ENCODE peak calls at places on chromosomes 7 and 10, in nine cellular contexts. One of them, this sample, is unnamed.

GRCh38 chr10:35822316-35822715 is 180.2 kb upstream of the FZD8 start:
- DNase-seq in CD8-positive, alpha-beta T cell: no peak
- DNase-seq in ACHN: no peak
- DNase-seq in anterior cingulate cortex: peak; percentile 29
- DNase-seq in NCI-H1105 treated with DMSO at 0.1 percent for 48 hours: no peak
- DNase-seq in ELF-1: peak; percentile 81
- DNase-seq in NCI-H460: no peak
- DNase-seq in RCC 7860: peak; percentile 52
- DNase-seq in AG08396: peak; percentile 26
- DNase-seq in this sample: peak; percentile 70

GRCh38 chr10:24299587-24300258 is 90.8 kb downstream of the KIAA1217 start:
- DNase-seq in NCI-H460: no peak
- DNase-seq in ACHN: peak; percentile 40
- DNase-seq in RCC 7860: peak; percentile 21
- DNase-seq in NCI-H1105 treated with DMSO at 0.1 percent for 48 hours: no peak
- DNase-seq in anterior cingulate cortex: no peak
- DNase-seq in AG08396: no peak
- DNase-seq in ELF-1: no peak
- DNase-seq in CD8-positive, alpha-beta T cell: no peak
- DNase-seq in this sample: no peak

GRCh38 chr10:53754851-53755250 is 982.3 kb upstream of the MBL2 start:
- DNase-seq in NCI-H460: peak; percentile 3
- DNase-seq in RCC 7860: no peak
- DNase-seq in ELF-1: peak; percentile 2
- DNase-seq in CD8-positive, alpha-beta T cell: no peak
- DNase-seq in AG08396: no peak
- DNase-seq in NCI-H1105 treated with DMSO at 0.1 percent for 48 hours: no peak
- DNase-seq in ACHN: peak; percentile 12
- DNase-seq in anterior cingulate cortex: no peak
- DNase-seq in this sample: no peak

GRCh38 chr10:114698271-114699185 is 40.5 kb upstream of the ABLIM1 start:
- DNase-seq in ELF-1: no peak
- DNase-seq in CD8-positive, alpha-beta T cell: no peak
- DNase-seq in ACHN: peak; percentile 34
- DNase-seq in NCI-H1105 treated with DMSO at 0.1 percent for 48 hours: no peak
- DNase-seq in anterior cingulate cortex: no peak
- DNase-seq in AG08396: no peak
- DNase-seq in RCC 7860: no peak
- DNase-seq in NCI-H460: no peak
- DNase-seq in this sample: no peak

GRCh38 chr7:45573636-45574470 is at the start of gene ADCY1:
- DNase-seq in anterior cingulate cortex: no peak
- DNase-seq in AG08396: peak; percentile 61
- DNase-seq in NCI-H460: peak; percentile 14
- DNase-seq in ACHN: no peak
- DNase-seq in CD8-positive, alpha-beta T cell: no peak
- DNase-seq in RCC 7860: no peak
- DNase-seq in NCI-H1105 treated with DMSO at 0.1 percent for 48 hours: peak; percentile 14
- DNase-seq in ELF-1: no peak
- DNase-seq in this sample: no peak

GRCh38 chr10:110777017-110777416 is 94.7 kb upstream of the PDCD4 start:
- DNase-seq in CD8-positive, alpha-beta T cell: no peak
- DNase-seq in AG08396: no peak
- DNase-seq in RCC 7860: no peak
- DNase-seq in NCI-H460: no peak
- DNase-seq in ACHN: no peak
- DNase-seq in anterior cingulate cortex: no peak
- DNase-seq in NCI-H1105 treated with DMSO at 0.1 percent for 48 hours: no peak
- DNase-seq in ELF-1: no peak
- DNase-seq in this sample: no peak

GRCh38 chr10:8248868-8249267 is 194.4 kb downstream of the GATA3 start:
- DNase-seq in ACHN: no peak
- DNase-seq in CD8-positive, alpha-beta T cell: no peak
- DNase-seq in NCI-H460: no peak
- DNase-seq in RCC 7860: no peak
- DNase-seq in NCI-H1105 treated with DMSO at 0.1 percent for 48 hours: no peak
- DNase-seq in ELF-1: no peak
- DNase-seq in anterior cingulate cortex: no peak
- DNase-seq in AG08396: no peak
- DNase-seq in this sample: no peak

GRCh38 chr7:43570688-43571365 is 12.1 kb upstream of the STK17A start:
- DNase-seq in ELF-1: no peak
- DNase-seq in ACHN: no peak
- DNase-seq in NCI-H460: no peak
- DNase-seq in CD8-positive, alpha-beta T cell: no peak
- DNase-seq in AG08396: no peak
- DNase-seq in anterior cingulate cortex: no peak
- DNase-seq in RCC 7860: no peak
- DNase-seq in NCI-H1105 treated with DMSO at 0.1 percent for 48 hours: no peak
- DNase-seq in this sample: no peak

GRCh38 chr7:87318741-87319140 is 26.7 kb upstream of the CROT start:
- DNase-seq in CD8-positive, alpha-beta T cell: no peak
- DNase-seq in AG08396: no peak
- DNase-seq in anterior cingulate cortex: no peak
- DNase-seq in ACHN: no peak
- DNase-seq in NCI-H1105 treated with DMSO at 0.1 percent for 48 hours: no peak
- DNase-seq in ELF-1: no peak
- DNase-seq in NCI-H460: no peak
- DNase-seq in RCC 7860: no peak
- DNase-seq in this sample: no peak

GRCh38 chr10:18099420-18099819 is 40.8 kb upstream of the CACNB2 start:
- DNase-seq in CD8-positive, alpha-beta T cell: no peak
- DNase-seq in NCI-H1105 treated with DMSO at 0.1 percent for 48 hours: no peak
- DNase-seq in ELF-1: no peak
- DNase-seq in NCI-H460: no peak
- DNase-seq in anterior cingulate cortex: no peak
- DNase-seq in RCC 7860: no peak
- DNase-seq in AG08396: no peak
- DNase-seq in ACHN: no peak
- DNase-seq in this sample: no peak

GRCh38 chr10:78991187-78991586 is 77.6 kb upstream of the ZMIZ1 start:
- DNase-seq in ELF-1: no peak
- DNase-seq in RCC 7860: no peak
- DNase-seq in anterior cingulate cortex: no peak
- DNase-seq in ACHN: no peak
- DNase-seq in NCI-H460: no peak
- DNase-seq in AG08396: no peak
- DNase-seq in CD8-positive, alpha-beta T cell: no peak
- DNase-seq in NCI-H1105 treated with DMSO at 0.1 percent for 48 hours: peak; percentile 15
- DNase-seq in this sample: no peak

GRCh38 chr10:113471241-113471996 is 81.4 kb upstream of the HABP2 start:
- DNase-seq in CD8-positive, alpha-beta T cell: no peak
- DNase-seq in anterior cingulate cortex: no peak
- DNase-seq in AG08396: no peak
- DNase-seq in ACHN: no peak
- DNase-seq in RCC 7860: no peak
- DNase-seq in NCI-H1105 treated with DMSO at 0.1 percent for 48 hours: no peak
- DNase-seq in NCI-H460: no peak
- DNase-seq in ELF-1: no peak
- DNase-seq in this sample: no peak

GRCh38 chr10:125162181-125162906 is 2.0 kb upstream of the CTBP2 start:
- DNase-seq in CD8-positive, alpha-beta T cell: no peak
- DNase-seq in NCI-H1105 treated with DMSO at 0.1 percent for 48 hours: no peak
- DNase-seq in anterior cingulate cortex: no peak
- DNase-seq in ACHN: no peak
- DNase-seq in ELF-1: peak; percentile 90
- DNase-seq in NCI-H460: no peak
- DNase-seq in AG08396: no peak
- DNase-seq in RCC 7860: no peak
- DNase-seq in this sample: no peak

GRCh38 chr7:36048141-36048901 is 104.7 kb upstream of the EEPD1 start:
- DNase-seq in NCI-H460: no peak
- DNase-seq in NCI-H1105 treated with DMSO at 0.1 percent for 48 hours: no peak
- DNase-seq in anterior cingulate cortex: no peak
- DNase-seq in AG08396: peak; percentile 66
- DNase-seq in ELF-1: no peak
- DNase-seq in ACHN: no peak
- DNase-seq in CD8-positive, alpha-beta T cell: no peak
- DNase-seq in RCC 7860: no peak
- DNase-seq in this sample: no peak

GRCh38 chr10:92990615-92991014 is 70.0 kb upstream of the CYP26C1 start:
- DNase-seq in NCI-H1105 treated with DMSO at 0.1 percent for 48 hours: no peak
- DNase-seq in ACHN: no peak
- DNase-seq in RCC 7860: no peak
- DNase-seq in CD8-positive, alpha-beta T cell: no peak
- DNase-seq in ELF-1: no peak
- DNase-seq in AG08396: peak; percentile 14
- DNase-seq in NCI-H460: no peak
- DNase-seq in anterior cingulate cortex: no peak
- DNase-seq in this sample: no peak

GRCh38 chr10:73495884-73496674 is at the start of gene PPP3CB:
- DNase-seq in NCI-H1105 treated with DMSO at 0.1 percent for 48 hours: peak; percentile 77
- DNase-seq in NCI-H460: peak; percentile 95
- DNase-seq in AG08396: peak; percentile 93
- DNase-seq in anterior cingulate cortex: peak; percentile 83
- DNase-seq in ACHN: peak; percentile 97
- DNase-seq in CD8-positive, alpha-beta T cell: peak; percentile 87
- DNase-seq in ELF-1: peak; percentile 95
- DNase-seq in RCC 7860: peak; percentile 88
- DNase-seq in this sample: peak; percentile 71

GRCh38 chr7:36765605-36766004 is 41.3 kb upstream of the AOAH start:
- DNase-seq in NCI-H1105 treated with DMSO at 0.1 percent for 48 hours: no peak
- DNase-seq in RCC 7860: no peak
- DNase-seq in NCI-H460: no peak
- DNase-seq in AG08396: no peak
- DNase-seq in ACHN: no peak
- DNase-seq in ELF-1: peak; percentile 16
- DNase-seq in CD8-positive, alpha-beta T cell: no peak
- DNase-seq in anterior cingulate cortex: no peak
- DNase-seq in this sample: no peak

GRCh38 chr10:114526497-114527238 is 122.4 kb upstream of the AFAP1L2 start:
- DNase-seq in RCC 7860: peak; percentile 77
- DNase-seq in ACHN: no peak
- DNase-seq in ELF-1: peak; percentile 97
- DNase-seq in NCI-H460: peak; percentile 77
- DNase-seq in CD8-positive, alpha-beta T cell: peak; percentile 83
- DNase-seq in AG08396: peak; percentile 69
- DNase-seq in anterior cingulate cortex: no peak
- DNase-seq in NCI-H1105 treated with DMSO at 0.1 percent for 48 hours: peak; percentile 66
- DNase-seq in this sample: peak; percentile 66

GRCh38 chr7:56493196-56493595 is 377.0 kb upstream of the NUPR2 start:
- DNase-seq in RCC 7860: no peak
- DNase-seq in AG08396: no peak
- DNase-seq in NCI-H460: no peak
- DNase-seq in CD8-positive, alpha-beta T cell: no peak
- DNase-seq in NCI-H1105 treated with DMSO at 0.1 percent for 48 hours: no peak
- DNase-seq in ACHN: no peak
- DNase-seq in ELF-1: no peak
- DNase-seq in anterior cingulate cortex: no peak
- DNase-seq in this sample: no peak